ENCODE peak calls at places on chromosomes 12 and 14, in six cellular contexts. One of them, this sample, is unnamed.

GRCh38 chr12:69985656-69986055 is 160.6 kb downstream of the MYRFL start:
- DNase-seq in GM23248: no peak
- DNase-seq in fibroblast of lung: no peak
- DNase-seq in A673: peak
- DNase-seq in GM23338: peak
- DNase-seq in HCT116: peak
- DNase-seq in this sample: no peak

GRCh38 chr12:122022393-122023338 is 982 bp downstream of the BCL7A start:
- DNase-seq in fibroblast of lung: peak
- DNase-seq in HCT116: no peak
- DNase-seq in A673: peak
- DNase-seq in GM23248: peak
- DNase-seq in GM23338: peak
- DNase-seq in this sample: no peak

GRCh38 chr14:63893701-63894458 is 41.1 kb downstream of the SYNE2 start:
- DNase-seq in GM23338: peak
- DNase-seq in fibroblast of lung: peak
- DNase-seq in A673: no peak
- DNase-seq in GM23248: peak
- DNase-seq in HCT116: no peak
- DNase-seq in this sample: peak

GRCh38 chr12:3227076-3227975 is 150.1 kb downstream of the TSPAN9 start:
- DNase-seq in HCT116: no peak
- DNase-seq in fibroblast of lung: no peak
- DNase-seq in GM23248: no peak
- DNase-seq in GM23338: peak
- DNase-seq in A673: no peak
- DNase-seq in this sample: no peak

GRCh38 chr12:26116829-26117228 is 8.0 kb downstream of the BHLHE41 start:
- DNase-seq in A673: no peak
- DNase-seq in GM23338: peak
- DNase-seq in fibroblast of lung: peak
- DNase-seq in GM23248: peak
- DNase-seq in HCT116: no peak
- DNase-seq in this sample: no peak

GRCh38 chr12:112656141-112656540 is 135.4 kb upstream of the RPH3A start:
- DNase-seq in A673: no peak
- DNase-seq in GM23248: no peak
- DNase-seq in HCT116: no peak
- DNase-seq in GM23338: no peak
- DNase-seq in fibroblast of lung: no peak
- DNase-seq in this sample: no peak

GRCh38 chr14:93962701-93963601 is 13.4 kb downstream of the ASB2 start:
- DNase-seq in GM23248: no peak
- DNase-seq in fibroblast of lung: no peak
- DNase-seq in GM23338: no peak
- DNase-seq in A673: no peak
- DNase-seq in HCT116: no peak
- DNase-seq in this sample: peak

GRCh38 chr12:114335607-114336006 is 70.3 kb downstream of the TBX5 start:
- DNase-seq in A673: no peak
- DNase-seq in GM23338: peak
- DNase-seq in GM23248: no peak
- DNase-seq in fibroblast of lung: no peak
- DNase-seq in HCT116: no peak
- DNase-seq in this sample: no peak

GRCh38 chr12:57842342-57843294 is 3.9 kb downstream of the CTDSP2 start:
- DNase-seq in A673: peak
- DNase-seq in fibroblast of lung: no peak
- DNase-seq in GM23248: peak
- DNase-seq in HCT116: no peak
- DNase-seq in GM23338: peak
- DNase-seq in this sample: no peak

GRCh38 chr12:114193474-114193873 is 212.5 kb downstream of the TBX5 start:
- DNase-seq in GM23338: no peak
- DNase-seq in GM23248: peak
- DNase-seq in fibroblast of lung: no peak
- DNase-seq in HCT116: no peak
- DNase-seq in A673: no peak
- DNase-seq in this sample: no peak

GRCh38 chr12:124231980-124232653 is 62.8 kb upstream of the RFLNA start:
- DNase-seq in HCT116: no peak
- DNase-seq in GM23338: no peak
- DNase-seq in fibroblast of lung: no peak
- DNase-seq in A673: no peak
- DNase-seq in GM23248: no peak
- DNase-seq in this sample: no peak

GRCh38 chr12:98635657-98636323 is 8.8 kb downstream of the IKBIP start:
- DNase-seq in GM23338: peak
- DNase-seq in HCT116: peak
- DNase-seq in A673: peak
- DNase-seq in fibroblast of lung: peak
- DNase-seq in GM23248: peak
- DNase-seq in this sample: peak

GRCh38 chr12:56162468-56163290 is 4.5 kb downstream of the MYL6 start:
- DNase-seq in GM23338: peak
- DNase-seq in A673: peak
- DNase-seq in HCT116: no peak
- DNase-seq in GM23248: peak
- DNase-seq in fibroblast of lung: peak
- DNase-seq in this sample: no peak

GRCh38 chr12:56163533-56164344 is 5.6 kb downstream of the MYL6 start:
- DNase-seq in fibroblast of lung: no peak
- DNase-seq in GM23338: peak
- DNase-seq in HCT116: no peak
- DNase-seq in A673: no peak
- DNase-seq in GM23248: no peak
- DNase-seq in this sample: no peak

GRCh38 chr12:56160160-56160763 is 2.1 kb downstream of the MYL6 start:
- DNase-seq in GM23248: peak
- DNase-seq in GM23338: peak
- DNase-seq in A673: no peak
- DNase-seq in fibroblast of lung: peak
- DNase-seq in HCT116: no peak
- DNase-seq in this sample: no peak

GRCh38 chr12:56160894-56161667 is 2.9 kb downstream of the MYL6 start:
- DNase-seq in HCT116: no peak
- DNase-seq in GM23248: no peak
- DNase-seq in fibroblast of lung: no peak
- DNase-seq in GM23338: no peak
- DNase-seq in A673: no peak
- DNase-seq in this sample: no peak

DNA sequence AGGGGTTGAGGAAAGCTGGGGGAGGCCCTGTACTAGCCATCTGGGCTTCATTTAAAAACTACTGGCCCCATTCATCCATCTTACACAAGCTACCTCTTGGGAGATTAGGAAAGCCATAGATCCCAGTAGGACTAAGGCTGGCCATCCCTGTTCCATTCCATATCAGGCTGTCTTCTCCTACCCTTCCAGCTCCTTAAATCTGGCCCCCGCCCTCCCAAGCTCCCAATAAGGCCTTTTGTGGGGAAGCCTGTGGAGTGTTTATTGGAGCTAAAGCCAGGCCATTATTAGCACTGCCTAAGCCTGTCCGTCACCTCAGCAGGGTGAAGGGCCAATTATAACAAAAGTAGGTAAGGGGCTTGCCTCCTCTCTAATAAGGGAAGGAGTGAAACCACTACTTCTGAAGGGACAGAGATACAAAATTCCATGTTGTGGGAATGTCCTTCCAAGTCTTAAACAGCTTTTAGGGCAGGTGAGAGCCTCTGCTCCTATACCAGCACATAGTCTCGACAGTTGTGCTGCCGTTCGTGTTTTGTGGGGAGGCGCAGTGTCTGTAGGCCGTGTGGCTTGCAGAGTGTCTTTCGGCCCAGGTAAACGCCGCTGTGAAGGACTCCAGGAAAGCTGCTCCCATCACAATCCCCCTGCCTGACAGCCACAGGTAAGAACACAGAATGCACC is 3.7 kb downstream of the MYL6 start:
- DNase-seq in GM23248: peak
- DNase-seq in A673: no peak
- DNase-seq in HCT116: no peak
- DNase-seq in fibroblast of lung: peak
- DNase-seq in GM23338: peak
- DNase-seq in this sample: no peak
- TF ChIP-seq EZH2 in GM23248: no peak
- TF ChIP-seq EZH2 in A673: no peak
- TF ChIP-seq EZH2 in HCT116: no peak
- TF ChIP-seq EZH2 in fibroblast of lung: no peak
- TF ChIP-seq EZH2 in GM23338: no peak
- TF ChIP-seq EZH2 in this sample: no peak

DNA sequence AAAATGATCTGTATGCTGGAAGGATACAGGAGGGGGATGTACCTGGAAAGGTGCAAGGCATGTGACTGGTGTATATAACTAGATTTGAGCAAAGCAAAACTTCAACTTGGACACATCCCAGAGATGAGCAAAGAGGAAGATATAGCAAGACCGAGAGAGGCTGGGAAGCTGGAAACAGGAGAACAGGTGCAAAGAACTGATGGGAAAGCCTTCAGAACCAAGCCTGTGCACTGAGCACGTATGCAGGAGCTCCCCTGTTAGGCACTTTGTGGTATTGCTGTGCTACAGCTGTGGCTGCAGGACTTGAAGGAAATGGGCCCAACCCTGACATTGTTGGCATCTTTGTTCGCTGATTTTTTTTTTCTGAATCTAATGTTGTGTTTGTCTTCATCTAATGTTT is 120.7 kb upstream of the PWP1 start:
- DNase-seq in HCT116: peak
- DNase-seq in fibroblast of lung: peak
- DNase-seq in A673: peak
- DNase-seq in GM23338: peak
- DNase-seq in GM23248: peak
- DNase-seq in this sample: no peak
- TF ChIP-seq EZH2 in HCT116: no peak
- TF ChIP-seq EZH2 in fibroblast of lung: no peak
- TF ChIP-seq EZH2 in A673: no peak
- TF ChIP-seq EZH2 in GM23338: no peak
- TF ChIP-seq EZH2 in GM23248: no peak
- TF ChIP-seq EZH2 in this sample: no peak

DNA sequence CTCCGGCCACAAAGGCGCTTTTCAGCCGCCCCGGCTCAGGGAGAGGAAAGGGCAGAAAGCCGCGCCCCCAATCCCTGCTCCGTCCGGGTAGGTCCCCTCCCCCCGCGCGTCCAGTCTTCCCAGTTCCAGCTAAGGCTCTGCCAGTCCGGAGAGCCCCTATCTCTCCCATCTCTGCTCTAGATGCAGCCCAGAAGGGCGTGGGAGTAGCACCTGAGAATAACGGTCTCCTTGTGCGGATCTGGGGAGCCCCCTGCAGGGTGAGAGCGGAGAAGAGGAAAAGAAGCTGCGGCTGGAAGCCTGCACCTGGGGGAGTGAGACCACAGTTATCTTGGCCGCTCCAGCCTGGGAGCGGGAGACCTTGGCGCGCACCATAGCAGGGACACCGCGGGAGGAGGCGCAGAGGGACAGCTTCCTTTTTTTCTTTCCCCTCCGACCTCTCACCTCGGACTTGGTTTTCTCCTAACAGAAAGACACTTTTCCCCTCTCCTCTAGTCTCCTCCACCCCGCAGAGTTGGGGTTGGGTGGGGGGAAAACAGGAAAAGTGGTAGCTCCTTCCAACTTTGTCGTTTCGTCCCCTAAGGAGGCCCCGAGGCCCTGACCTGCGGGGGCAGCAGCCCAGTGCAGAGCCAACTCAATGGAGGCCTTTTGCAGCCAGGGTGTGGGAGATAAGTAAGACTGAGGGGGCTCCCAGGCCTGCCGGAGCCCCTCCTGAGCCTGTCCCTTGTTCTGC is 2.4 kb downstream of the DHH start:
- DNase-seq in HCT116: no peak
- DNase-seq in fibroblast of lung: no peak
- DNase-seq in GM23248: peak
- DNase-seq in A673: peak
- DNase-seq in GM23338: peak
- DNase-seq in this sample: no peak
- TF ChIP-seq EZH2 in HCT116: no peak
- TF ChIP-seq EZH2 in fibroblast of lung: no peak
- TF ChIP-seq EZH2 in GM23248: no peak
- TF ChIP-seq EZH2 in A673: peak
- TF ChIP-seq EZH2 in GM23338: peak
- TF ChIP-seq EZH2 in this sample: no peak

GRCh38 chr14:105166571-105167302 is 1.8 kb downstream of the JAG2 start:
- DNase-seq in GM23338: no peak
- DNase-seq in HCT116: no peak
- DNase-seq in A673: no peak
- DNase-seq in GM23248: no peak
- DNase-seq in fibroblast of lung: no peak
- DNase-seq in this sample: no peak
- TF ChIP-seq EZH2 in GM23338: no peak
- TF ChIP-seq EZH2 in HCT116: no peak
- TF ChIP-seq EZH2 in A673: no peak
- TF ChIP-seq EZH2 in GM23248: no peak
- TF ChIP-seq EZH2 in fibroblast of lung: peak
- TF ChIP-seq EZH2 in this sample: no peak

This sample was measured in astrocyte.